ENCODE peak calls at places on chromosomes 4 and X, in five cellular contexts. O is psoas muscle, M is left ventricle myocardium inferior, T is HCT116, Z is GM23248. W is an unnamed sample.

GRCh38 chr4:80446664-80447063 is 111.1 kb downstream of the CFAP299 start:
- DNase-seq in O (no peak), M (no peak), T (no peak), Z (peak; percentile 45), W (no peak)

GRCh38 chr4:119024102-119024501 is 111.5 kb upstream of the MYOZ2 start:
- DNase-seq in O (no peak), M (no peak), T (no peak), Z (no peak), W (no peak)

GRCh38 chr4:10105421-10105820 is 11.2 kb downstream of the WDR1 start:
- DNase-seq in O (no peak), M (no peak), T (no peak), Z (peak; percentile 27), W (no peak)

GRCh38 chr4:82797048-82797590 is 1.5 kb downstream of the SCD5 start:
- DNase-seq in O (no peak), M (no peak), T (no peak), Z (peak; percentile 30), W (peak; percentile 65)

GRCh38 chr4:87529187-87529586 is at the start of gene SPARCL1:
- DNase-seq in O (peak; percentile 63), M (peak; percentile 29), T (no peak), Z (no peak), W (peak; percentile 44)

GRCh38 chrX:119735467-119735866 is 22.9 kb upstream of the SOWAHD start:
- DNase-seq in O (no peak), M (no peak), T (no peak), Z (no peak), W (no peak)

GRCh38 chr4:83217721-83218522 is 66.7 kb downstream of the COQ2 start:
- DNase-seq in O (no peak), M (no peak), T (no peak), Z (no peak), W (no peak)

GRCh38 chr4:1720163-1720983 is 750 bp downstream of the TMEM129 start:
- DNase-seq in O (peak; percentile 75), M (peak; percentile 46), T (no peak), Z (peak; percentile 77), W (peak; percentile 58)

GRCh38 chr4:8641256-8641655 is 48.7 kb downstream of the CPZ start:
- DNase-seq in O (no peak), M (peak; percentile 9), T (no peak), Z (no peak), W (peak; percentile 12)

GRCh38 chr4:3417448-3417847 is 24.3 kb upstream of the HGFAC start:
- DNase-seq in O (peak; percentile 36), M (peak; percentile 13), T (no peak), Z (no peak), W (no peak)

GRCh38 chr4:145487626-145488025 is 6.0 kb downstream of the SMAD1 start:
- DNase-seq in O (no peak), M (no peak), T (no peak), Z (no peak), W (no peak)

GRCh38 chr4:31084806-31085416 is 364.7 kb downstream of the PCDH7 start:
- DNase-seq in O (no peak), M (no peak), T (peak; percentile 69), Z (no peak), W (peak; percentile 21)

GRCh38 chr4:84378277-84378838 is 120.7 kb downstream of the NKX6-1 start:
- DNase-seq in O (no peak), M (no peak), T (no peak), Z (no peak), W (no peak)

GRCh38 chr4:98929341-98930267 is 671 bp upstream of the EIF4E start:
- DNase-seq in O (peak; percentile 88), M (peak; percentile 39), T (peak; percentile 94), Z (peak; percentile 99), W (peak; percentile 74)

GRCh38 chr4:16484711-16485110 is 258.4 kb upstream of the TAPT1 start:
- DNase-seq in O (no peak), M (no peak), T (no peak), Z (no peak), W (no peak)

GRCh38 chr4:165326831-165327210 is 648 bp upstream of the MSMO1 start:
- DNase-seq in O (no peak), M (no peak), T (no peak), Z (peak; percentile 55), W (peak; percentile 65)

GRCh38 chr4:2256781-2257191 is 5.1 kb downstream of the MXD4 start:
- DNase-seq in O (peak; percentile 80), M (peak; percentile 56), T (no peak), Z (no peak), W (peak; percentile 82)

GRCh38 chr4:89256203-89256800 is 51.3 kb downstream of the GPRIN3 start:
- DNase-seq in O (no peak), M (no peak), T (no peak), Z (no peak), W (no peak)

GRCh38 chr4:39157520-39157919 is 24.8 kb upstream of the WDR19 start:
- DNase-seq in O (no peak), M (no peak), T (no peak), Z (no peak), W (no peak)

GRCh38 chrX:71998836-71999509 is 88.3 kb downstream of the NHSL2 start:
- DNase-seq in O (no peak), M (no peak), T (peak; percentile 12), Z (peak; percentile 51), W (no peak)

GRCh38 chrX:130108647-130109428 is 1.5 kb downstream of the ELF4 start:
- DNase-seq in O (peak; percentile 69), M (peak; percentile 39), T (no peak), Z (peak; percentile 62), W (peak; percentile 78)

GRCh38 chrX:72371405-72371804 is 65.7 kb upstream of the CITED1 start:
- DNase-seq in O (no peak), M (no peak), T (no peak), Z (no peak), W (no peak)

GRCh38 chr4:87220094-87220831 is at the start of gene KLHL8:
- DNase-seq in O (peak; percentile 92), M (peak; percentile 89), T (peak; percentile 49), Z (peak; percentile 94), W (peak; percentile 96)

DNA sequence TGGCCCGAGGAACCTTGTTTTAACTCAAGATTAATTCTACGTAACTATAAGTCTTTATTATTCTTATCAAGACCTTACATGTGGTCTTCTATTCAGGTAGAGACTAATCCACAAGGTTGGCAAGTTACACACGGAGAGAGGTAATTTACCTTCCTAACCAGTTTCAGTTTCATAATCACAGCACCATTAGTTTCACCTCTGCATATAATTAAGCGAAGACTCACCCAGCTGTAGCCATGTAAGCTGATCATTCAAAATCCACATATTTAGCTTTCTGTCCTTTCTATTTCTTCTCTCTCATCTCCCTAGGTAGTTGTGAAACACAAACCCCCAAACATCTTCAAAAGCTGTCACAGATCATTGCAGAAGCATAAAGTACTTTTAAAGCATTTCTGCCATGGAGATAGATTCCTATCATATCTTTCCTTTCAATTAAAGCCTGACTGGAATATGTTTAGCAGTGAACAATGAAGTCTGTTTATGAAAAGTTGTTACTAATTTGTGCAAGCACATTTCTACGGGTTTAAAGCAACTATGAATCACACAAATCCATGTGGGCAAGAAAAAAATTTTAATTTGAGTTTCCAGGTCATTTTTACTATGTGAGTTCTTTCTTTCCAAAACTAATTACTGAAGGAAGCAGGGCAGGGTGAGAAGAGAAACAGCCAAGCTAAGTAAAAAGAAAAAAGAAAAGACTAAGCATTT is 78.4 kb downstream of the BTC start:
- DNase-seq in O (no peak), M (no peak), T (no peak), Z (no peak), W (no peak)
- H3K27ac ChIP-seq in O (no peak overlapping the region), M (no peak overlapping the region), T (no peak overlapping the region), Z (no peak overlapping the region), W (no peak overlapping the region)

GRCh38 chr4:52640808-52641595 is 18.1 kb downstream of the USP46 start:
- DNase-seq in O (no peak), M (no peak), T (peak; percentile 53), Z (peak; percentile 15), W (no peak)

GRCh38 chr4:52645315-52645714 is 13.8 kb downstream of the USP46 start:
- DNase-seq in O (no peak), M (no peak), T (no peak), Z (no peak), W (no peak)

GRCh38 chr4:52643846-52644245 is 15.3 kb downstream of the USP46 start:
- DNase-seq in O (peak; percentile 78), M (peak; percentile 87), T (peak; percentile 4), Z (peak; percentile 77), W (peak; percentile 94)

GRCh38 chr4:52641853-52642563 is 17.1 kb downstream of the USP46 start:
- DNase-seq in O (no peak), M (no peak), T (peak; percentile 88), Z (peak; percentile 67), W (no peak)

DNA sequence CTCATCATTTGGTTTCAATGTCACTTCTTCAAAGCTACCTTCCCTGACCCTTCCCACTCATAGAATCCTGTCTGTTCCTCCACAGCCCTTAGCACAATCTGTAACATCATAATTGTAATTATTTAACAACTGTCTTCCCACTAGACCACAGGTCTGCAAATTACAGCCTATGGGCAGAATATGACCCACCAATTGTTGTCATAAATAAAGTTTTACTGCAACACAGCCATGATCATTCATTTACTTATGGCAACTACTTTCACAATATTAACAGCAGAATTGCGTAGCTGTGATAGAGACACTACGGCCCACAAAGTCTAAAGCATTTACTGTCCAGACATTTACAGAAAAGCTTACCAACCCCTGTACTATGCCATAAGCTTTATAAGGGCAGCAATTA is 15.9 kb downstream of the USP46 start:
- DNase-seq in O (no peak), M (no peak), T (no peak), Z (no peak), W (no peak)
- H3K27ac ChIP-seq in O (no peak overlapping the region), M (peak overlapping the region; percentile 74), T (peak overlapping the region; percentile 94), Z (no peak overlapping the region), W (no peak overlapping the region)

DNA sequence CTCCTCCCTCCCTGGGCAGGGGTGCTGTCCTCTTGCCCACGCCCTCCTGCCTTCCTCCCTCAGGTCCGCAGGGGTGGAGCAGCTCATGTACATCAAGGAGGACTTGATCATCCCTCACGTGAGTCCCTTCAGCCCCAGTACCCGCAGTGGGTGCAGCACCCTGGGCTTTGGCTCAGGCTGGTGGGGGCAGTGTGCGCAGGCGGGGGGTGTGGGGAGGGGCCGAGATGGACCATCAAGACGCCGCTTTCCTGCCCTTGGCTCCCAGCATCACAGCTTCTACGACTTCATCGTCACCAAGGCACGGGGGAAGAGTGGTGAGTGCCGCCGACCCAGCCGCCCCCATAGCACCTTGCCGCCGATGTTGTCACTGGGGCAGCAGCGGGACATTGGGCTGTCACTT is 5.7 kb downstream of the FAM50A start:
- DNase-seq in O (no peak), M (no peak), T (no peak), Z (no peak), W (no peak)
- H3K27ac ChIP-seq in O (no peak overlapping the region), M (no peak overlapping the region), T (no peak overlapping the region), Z (no peak overlapping the region), W (no peak overlapping the region)

DNA sequence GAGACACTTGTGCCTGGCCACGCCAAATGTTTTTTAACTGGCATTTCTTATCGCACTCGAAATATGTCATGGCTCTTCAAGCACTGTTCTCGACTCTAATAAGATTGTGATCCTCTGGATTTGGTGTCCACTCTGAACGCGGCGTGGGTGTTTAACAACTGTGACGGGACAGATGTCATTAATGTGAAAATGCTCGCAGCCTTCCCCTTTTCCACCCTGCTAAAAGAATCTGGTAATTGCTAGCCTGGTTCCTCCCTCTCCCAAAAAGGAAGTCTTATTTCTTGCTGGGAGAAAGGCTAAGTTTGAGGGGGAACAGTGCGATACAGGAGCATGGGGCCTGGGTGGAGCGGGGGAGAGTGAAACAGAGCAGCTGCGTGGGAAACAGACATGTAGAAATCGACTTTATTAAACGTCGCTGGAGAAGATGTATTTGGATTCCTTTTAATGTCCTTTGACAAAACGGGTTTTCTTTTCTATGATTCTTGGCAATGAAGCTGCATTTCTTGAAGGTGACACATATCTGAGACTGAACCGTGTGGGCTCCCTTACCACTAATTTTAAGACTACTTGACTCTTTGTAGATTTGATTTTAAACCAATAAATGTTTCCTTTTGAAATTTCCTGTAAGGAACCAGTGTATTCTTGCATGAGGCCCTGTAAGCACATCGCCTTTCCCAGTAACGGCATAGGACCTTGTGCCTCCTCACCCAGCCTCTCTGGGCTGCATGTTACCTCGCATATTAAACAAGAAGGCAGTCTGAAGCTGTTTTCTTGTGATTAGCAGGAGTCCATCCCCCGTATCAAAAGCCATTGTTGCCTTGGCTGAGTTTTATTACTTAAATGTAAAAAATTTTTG is 17.8 kb downstream of the TBC1D1 start:
- DNase-seq in O (no peak), M (no peak), T (no peak), Z (peak; percentile 38), W (peak; percentile 30)
- H3K27ac ChIP-seq in O (peak overlapping the region; percentile 60), M (peak overlapping the region; percentile 81), T (no peak overlapping the region), Z (no peak overlapping the region), W (peak overlapping the region; percentile 86)

W was measured in right cardiac atrium.